ENCODE peak calls at places on chromosomes 13 and 19, in seven cellular contexts. W, O, G, J, V, I and Q are unnamed samples.

GRCh38 chr13:46668302-46668720 is 115.3 kb downstream of the LRCH1 start:
- DNase-seq in W (peak), O (no peak), G (no peak), J (peak), V (peak), I (no peak), Q (no peak)

GRCh38 chr19:50717891-50718254 is 1.7 kb downstream of the SHANK1 start:
- DNase-seq in W (no peak), O (no peak), G (no peak), J (no peak), V (no peak), I (peak), Q (no peak)

GRCh38 chr13:36750461-36750860 is 68.6 kb upstream of the RFXAP start:
- DNase-seq in W (no peak), O (no peak), G (no peak), J (no peak), V (no peak), I (no peak), Q (no peak)

GRCh38 chr19:6239401-6239844 is 40.4 kb downstream of the MLLT1 start:
- DNase-seq in W (no peak), O (no peak), G (no peak), J (no peak), V (no peak), I (no peak), Q (no peak)

GRCh38 chr13:36275190-36276002 is 22.2 kb downstream of the CCDC169 start:
- DNase-seq in W (peak), O (no peak), G (no peak), J (peak), V (peak), I (peak), Q (no peak)

GRCh38 chr19:50478901-50479715 is 2.5 kb upstream of the GARIN5A start:
- DNase-seq in W (peak), O (no peak), G (no peak), J (no peak), V (peak), I (peak), Q (peak)

GRCh38 chr13:113621046-113621445 is 36.5 kb downstream of the TFDP1 start:
- DNase-seq in W (no peak), O (no peak), G (no peak), J (no peak), V (no peak), I (no peak), Q (no peak)

GRCh38 chr19:38661996-38662395 is 14.5 kb downstream of the ACTN4 start:
- DNase-seq in W (no peak), O (no peak), G (no peak), J (no peak), V (no peak), I (no peak), Q (no peak)

GRCh38 chr19:47145639-47146486 is 15.2 kb downstream of the SAE1 start:
- DNase-seq in W (no peak), O (no peak), G (no peak), J (no peak), V (no peak), I (no peak), Q (no peak)

GRCh38 chr19:10612515-10613119 is 12.7 kb upstream of the SLC44A2 start:
- DNase-seq in W (no peak), O (no peak), G (no peak), J (no peak), V (no peak), I (no peak), Q (peak)

GRCh38 chr13:111636271-111636670 is 315.8 kb downstream of the TEX29 start:
- DNase-seq in W (no peak), O (no peak), G (no peak), J (no peak), V (no peak), I (no peak), Q (no peak)

GRCh38 chr19:16394111-16394510 is 69.5 kb downstream of the KLF2 start:
- DNase-seq in W (no peak), O (no peak), G (no peak), J (no peak), V (no peak), I (no peak), Q (no peak)

GRCh38 chr13:26221399-26221720 is 754 bp downstream of the RNF6 start:
- DNase-seq in W (no peak), O (no peak), G (no peak), J (no peak), V (no peak), I (no peak), Q (no peak)

GRCh38 chr13:43749503-43749902 is 37.3 kb downstream of the ENOX1 start:
- DNase-seq in W (no peak), O (no peak), G (no peak), J (no peak), V (no peak), I (no peak), Q (no peak)

GRCh38 chr13:73542446-73542845 is 483.6 kb downstream of the KLF5 start:
- DNase-seq in W (no peak), O (no peak), G (no peak), J (no peak), V (no peak), I (no peak), Q (no peak)

GRCh38 chr19:53782698-53783097 is 41.4 kb downstream of the NLRP12 start:
- DNase-seq in W (no peak), O (no peak), G (no peak), J (no peak), V (no peak), I (no peak), Q (no peak)

GRCh38 chr13:50989476-50989875 is 79.9 kb downstream of the RNASEH2B start:
- DNase-seq in W (no peak), O (no peak), G (peak), J (no peak), V (no peak), I (peak), Q (no peak)

GRCh38 chr13:73390100-73390499 is 331.3 kb downstream of the KLF5 start:
- DNase-seq in W (no peak), O (no peak), G (no peak), J (no peak), V (no peak), I (no peak), Q (no peak)

GRCh38 chr13:23671902-23672301 is 101.7 kb downstream of the TNFRSF19 start:
- DNase-seq in W (no peak), O (no peak), G (no peak), J (no peak), V (no peak), I (no peak), Q (no peak)